ENCODE peak calls at places on chromosomes 4 and X, in five cellular contexts. One of them, this sample, is unnamed.

GRCh38 chr4:119238068-119238722 is 25.7 kb downstream of the USP53 start:
- DNase-seq in AG10803: no peak
- DNase-seq in AG04450: no peak
- DNase-seq in stomach: no peak
- DNase-seq in upper lobe of right lung: no peak
- DNase-seq in this sample: no peak

GRCh38 chr4:71941001-71941400 is 90.8 kb upstream of the NPFFR2 start:
- DNase-seq in AG10803: peak
- DNase-seq in AG04450: no peak
- DNase-seq in stomach: peak
- DNase-seq in upper lobe of right lung: no peak
- DNase-seq in this sample: no peak

GRCh38 chr4:124279741-124280140 is 432.8 kb downstream of the ANKRD50 start:
- DNase-seq in AG04450: no peak
- DNase-seq in upper lobe of right lung: no peak
- DNase-seq in AG10803: no peak
- DNase-seq in stomach: no peak
- DNase-seq in this sample: no peak

GRCh38 chr4:121822796-121823504 is 733 bp downstream of the CCNA2 start:
- DNase-seq in upper lobe of right lung: no peak
- DNase-seq in AG04450: no peak
- DNase-seq in stomach: peak
- DNase-seq in AG10803: no peak
- DNase-seq in this sample: peak

GRCh38 chr4:148810461-148810860 is 368.2 kb upstream of the NR3C2 start:
- DNase-seq in AG04450: no peak
- DNase-seq in AG10803: no peak
- DNase-seq in upper lobe of right lung: no peak
- DNase-seq in stomach: no peak
- DNase-seq in this sample: no peak

GRCh38 chrX:38206036-38206435 is 14.6 kb downstream of the SRPX start:
- DNase-seq in stomach: no peak
- DNase-seq in AG04450: no peak
- DNase-seq in upper lobe of right lung: no peak
- DNase-seq in AG10803: peak
- DNase-seq in this sample: no peak

GRCh38 chr4:128757712-128758111 is 51.8 kb upstream of the JADE1 start:
- DNase-seq in AG04450: no peak
- DNase-seq in AG10803: peak
- DNase-seq in upper lobe of right lung: no peak
- DNase-seq in stomach: peak
- DNase-seq in this sample: peak

GRCh38 chr4:150518559-150518958 is 63.4 kb upstream of the MAB21L2 start:
- DNase-seq in upper lobe of right lung: no peak
- DNase-seq in AG04450: no peak
- DNase-seq in AG10803: peak
- DNase-seq in stomach: no peak
- DNase-seq in this sample: no peak

GRCh38 chrX:53086464-53086863 is 4.3 kb downstream of the TSPYL2 start:
- DNase-seq in stomach: peak
- DNase-seq in AG10803: no peak
- DNase-seq in AG04450: no peak
- DNase-seq in upper lobe of right lung: peak
- DNase-seq in this sample: peak

GRCh38 chrX:37796805-37797204 is 16.9 kb downstream of the CYBB start:
- DNase-seq in AG04450: no peak
- DNase-seq in AG10803: no peak
- DNase-seq in stomach: no peak
- DNase-seq in upper lobe of right lung: no peak
- DNase-seq in this sample: no peak

GRCh38 chrX:129523076-129524055 is at the start of gene SMARCA1:
- DNase-seq in stomach: peak
- DNase-seq in AG10803: peak
- DNase-seq in AG04450: no peak
- DNase-seq in upper lobe of right lung: peak
- DNase-seq in this sample: peak

GRCh38 chr4:105145913-105146285 is 777 bp upstream of the TET2 start:
- DNase-seq in stomach: no peak
- DNase-seq in AG10803: no peak
- DNase-seq in AG04450: no peak
- DNase-seq in upper lobe of right lung: peak
- DNase-seq in this sample: no peak

GRCh38 chrX:48664156-48664555 is 19.4 kb upstream of the WAS start:
- DNase-seq in upper lobe of right lung: no peak
- DNase-seq in AG10803: no peak
- DNase-seq in AG04450: no peak
- DNase-seq in stomach: no peak
- DNase-seq in this sample: no peak

GRCh38 chrX:150763810-150764209 is 70.6 kb downstream of the MTMR1 start:
- DNase-seq in AG10803: no peak
- DNase-seq in stomach: no peak
- DNase-seq in upper lobe of right lung: no peak
- DNase-seq in AG04450: no peak
- DNase-seq in this sample: no peak

GRCh38 chr4:38591617-38592337 is 72.2 kb upstream of the KLF3 start:
- DNase-seq in upper lobe of right lung: no peak
- DNase-seq in AG10803: no peak
- DNase-seq in stomach: no peak
- DNase-seq in AG04450: no peak
- DNase-seq in this sample: no peak

GRCh38 chr4:2923141-2923551 is 40.1 kb downstream of the NOP14 start:
- DNase-seq in AG04450: no peak
- DNase-seq in upper lobe of right lung: peak
- DNase-seq in stomach: peak
- DNase-seq in AG10803: peak
- DNase-seq in this sample: peak

GRCh38 chr4:125750827-125751466 is 436.2 kb downstream of the FAT4 start:
- DNase-seq in AG04450: no peak
- DNase-seq in stomach: no peak
- DNase-seq in upper lobe of right lung: no peak
- DNase-seq in AG10803: peak
- DNase-seq in this sample: no peak

GRCh38 chrX:16457239-16457638 is 192.7 kb upstream of the S100G start:
- DNase-seq in AG04450: no peak
- DNase-seq in AG10803: peak
- DNase-seq in stomach: no peak
- DNase-seq in upper lobe of right lung: no peak
- DNase-seq in this sample: no peak

GRCh38 chr4:119048446-119048845 is 87.2 kb upstream of the MYOZ2 start:
- DNase-seq in AG10803: no peak
- DNase-seq in stomach: no peak
- DNase-seq in upper lobe of right lung: no peak
- DNase-seq in AG04450: no peak
- DNase-seq in this sample: no peak

GRCh38 chr4:26441771-26442170 is 48.5 kb downstream of the CCKAR start:
- DNase-seq in upper lobe of right lung: no peak
- DNase-seq in AG04450: no peak
- DNase-seq in stomach: no peak
- DNase-seq in AG10803: no peak
- DNase-seq in this sample: no peak

DNA sequence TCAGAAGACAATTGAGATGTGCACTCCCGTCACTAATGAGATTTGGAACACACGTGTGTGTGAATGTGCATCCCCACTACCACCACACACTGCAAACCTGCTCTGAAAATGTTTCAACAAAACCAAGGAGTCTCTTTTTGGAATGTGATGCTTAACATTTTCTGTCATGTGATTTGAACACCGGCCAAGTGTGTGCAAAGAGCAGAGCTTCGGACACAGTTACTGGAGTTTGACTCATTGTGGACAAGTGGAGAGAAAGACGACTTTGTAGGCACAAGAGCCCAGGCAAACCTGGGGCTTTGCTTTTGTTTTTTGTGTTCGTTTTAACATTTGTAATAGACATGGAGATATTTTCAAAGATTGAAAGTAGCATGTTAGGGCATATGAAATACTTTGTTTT is 49.2 kb downstream of the CCKAR start:
- DNase-seq in stomach: no peak
- DNase-seq in AG04450: no peak
- DNase-seq in upper lobe of right lung: no peak
- DNase-seq in AG10803: peak
- DNase-seq in this sample: no peak
- H3K4me3 ChIP-seq in stomach: no peak
- H3K4me3 ChIP-seq in AG04450: no peak
- H3K4me3 ChIP-seq in upper lobe of right lung: no peak
- H3K4me3 ChIP-seq in AG10803: no peak
- H3K4me3 ChIP-seq in this sample: no peak

GRCh38 chrX:347351-348117 is 28.9 kb upstream of the GTPBP6 start:
- DNase-seq in upper lobe of right lung: peak
- DNase-seq in stomach: no peak
- DNase-seq in AG04450: no peak
- DNase-seq in AG10803: no peak
- DNase-seq in this sample: no peak

GRCh38 chrX:346034-346813 is 27.6 kb upstream of the GTPBP6 start:
- DNase-seq in upper lobe of right lung: peak
- DNase-seq in AG04450: no peak
- DNase-seq in stomach: no peak
- DNase-seq in AG10803: no peak
- DNase-seq in this sample: no peak

GRCh38 chrX:341541-342101 is 23.0 kb upstream of the GTPBP6 start:
- DNase-seq in upper lobe of right lung: peak
- DNase-seq in AG04450: no peak
- DNase-seq in AG10803: no peak
- DNase-seq in stomach: no peak
- DNase-seq in this sample: no peak

GRCh38 chrX:345020-345925 is 26.7 kb upstream of the GTPBP6 start:
- DNase-seq in stomach: no peak
- DNase-seq in AG10803: no peak
- DNase-seq in upper lobe of right lung: peak
- DNase-seq in AG04450: no peak
- DNase-seq in this sample: no peak

DNA sequence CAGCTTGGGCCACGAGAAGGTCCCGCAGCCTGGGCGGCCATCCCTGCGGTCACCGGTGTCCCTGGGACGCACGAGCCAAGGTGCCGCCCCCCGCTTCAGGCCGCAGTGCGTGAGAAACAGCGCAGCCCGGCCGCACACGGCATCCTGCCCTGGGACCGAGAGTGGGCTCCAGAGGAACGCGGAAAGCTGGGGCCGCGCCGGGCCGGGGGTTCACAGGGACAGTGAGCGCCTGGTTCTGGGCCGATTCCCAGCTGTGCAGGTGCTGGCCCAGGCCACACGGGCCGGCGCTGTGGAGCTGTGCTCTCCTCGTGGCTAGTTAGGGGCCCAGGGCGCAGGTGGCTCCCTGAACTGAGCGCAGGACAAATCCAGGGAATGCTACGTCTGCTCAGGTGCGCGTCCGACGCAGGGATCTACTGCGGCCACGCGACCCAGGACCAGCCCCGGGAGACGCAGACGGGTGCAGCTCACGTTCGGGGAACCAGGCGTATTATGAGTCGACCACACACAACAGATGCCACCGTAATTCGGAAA is 25.8 kb upstream of the GTPBP6 start:
- DNase-seq in stomach: no peak
- DNase-seq in AG10803: no peak
- DNase-seq in upper lobe of right lung: peak
- DNase-seq in AG04450: no peak
- DNase-seq in this sample: no peak
- H3K4me3 ChIP-seq in stomach: no peak
- H3K4me3 ChIP-seq in AG10803: no peak
- H3K4me3 ChIP-seq in upper lobe of right lung: no peak
- H3K4me3 ChIP-seq in AG04450: no peak
- H3K4me3 ChIP-seq in this sample: no peak

DNA sequence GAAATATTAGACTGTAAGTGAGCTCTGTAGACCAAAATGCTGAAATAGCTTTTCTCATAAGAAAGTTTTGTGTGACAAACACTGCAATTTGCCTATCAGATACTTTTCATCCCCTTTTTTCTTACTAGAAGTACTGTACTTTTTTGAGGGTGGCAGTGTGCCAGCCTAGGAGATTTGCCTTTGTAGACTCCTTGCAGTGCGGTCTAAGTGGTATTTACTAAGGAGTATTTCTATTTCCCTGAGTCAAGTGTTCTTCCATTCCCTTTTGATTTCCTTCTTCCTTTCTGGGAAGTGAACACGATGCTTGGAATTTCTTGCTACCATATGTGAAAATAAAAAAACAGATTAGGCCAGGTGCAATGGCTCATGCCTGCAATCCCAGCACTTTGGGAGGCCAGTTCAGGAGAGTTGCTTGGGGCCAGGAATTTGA is 34.6 kb downstream of the PDLIM5 start:
- DNase-seq in AG10803: no peak
- DNase-seq in upper lobe of right lung: no peak
- DNase-seq in stomach: peak
- DNase-seq in AG04450: no peak
- DNase-seq in this sample: no peak
- H3K4me3 ChIP-seq in AG10803: no peak
- H3K4me3 ChIP-seq in upper lobe of right lung: no peak
- H3K4me3 ChIP-seq in stomach: no peak
- H3K4me3 ChIP-seq in AG04450: no peak
- H3K4me3 ChIP-seq in this sample: no peak

GRCh38 chrX:9171841-9172240 is 137.9 kb upstream of the FAM9B start:
- DNase-seq in AG10803: peak
- DNase-seq in upper lobe of right lung: no peak
- DNase-seq in stomach: no peak
- DNase-seq in AG04450: no peak
- DNase-seq in this sample: no peak
- H3K4me3 ChIP-seq in AG10803: no peak
- H3K4me3 ChIP-seq in upper lobe of right lung: no peak
- H3K4me3 ChIP-seq in stomach: no peak
- H3K4me3 ChIP-seq in AG04450: no peak
- H3K4me3 ChIP-seq in this sample: no peak

DNA sequence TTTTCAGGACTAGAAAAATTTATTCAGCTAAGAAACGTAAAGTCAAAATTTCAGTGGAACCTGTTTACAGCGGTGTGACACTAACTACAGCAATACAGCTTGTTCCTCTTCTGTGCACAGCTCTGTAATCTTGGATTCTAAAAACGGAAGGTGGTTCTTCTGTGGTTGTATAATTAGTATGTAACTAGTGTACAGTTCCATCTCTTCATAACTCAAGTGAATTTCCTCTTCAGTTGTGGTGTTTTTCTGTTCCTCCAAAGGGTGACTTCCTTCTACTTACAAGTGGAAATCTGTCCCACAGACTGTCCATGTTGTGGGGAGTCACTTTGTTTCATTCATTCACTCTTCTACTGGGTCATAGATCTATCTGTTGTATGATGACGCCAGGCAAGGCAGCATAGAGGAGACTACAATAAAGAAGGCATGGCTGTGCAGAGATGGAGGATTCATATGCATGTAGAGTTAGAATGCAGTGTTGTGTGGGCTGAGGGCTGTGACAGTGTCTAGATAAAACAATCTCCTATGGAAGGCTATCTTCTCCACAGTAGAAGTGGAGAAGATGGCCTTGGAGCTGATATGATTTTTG is 5.4 kb downstream of the DAPP1 start:
- DNase-seq in upper lobe of right lung: no peak
- DNase-seq in AG04450: no peak
- DNase-seq in AG10803: no peak
- DNase-seq in stomach: no peak
- DNase-seq in this sample: no peak
- H3K4me3 ChIP-seq in upper lobe of right lung: no peak
- H3K4me3 ChIP-seq in AG04450: no peak
- H3K4me3 ChIP-seq in AG10803: no peak
- H3K4me3 ChIP-seq in stomach: no peak
- H3K4me3 ChIP-seq in this sample: no peak

GRCh38 chrX:15160558-15160957 is 109.3 kb downstream of the ASB9 start:
- DNase-seq in AG10803: no peak
- DNase-seq in upper lobe of right lung: no peak
- DNase-seq in AG04450: no peak
- DNase-seq in stomach: no peak
- DNase-seq in this sample: no peak
- H3K4me3 ChIP-seq in AG10803: no peak
- H3K4me3 ChIP-seq in upper lobe of right lung: no peak
- H3K4me3 ChIP-seq in AG04450: no peak
- H3K4me3 ChIP-seq in stomach: no peak
- H3K4me3 ChIP-seq in this sample: no peak

This sample was measured in coronary artery.